ENCODE peak calls at places on chromosomes 7 and 10, in six cellular contexts. C, S, F, U, L and A are unnamed samples. For H3K4me1 and H3K27me3, the result is how much of the 10 kb centered on the place peaks cover.

GRCh38 chr10:92969151-92969550 is 91.4 kb upstream of the CYP26C1 start:
- DNase-seq in C (no peak), S (no peak), F (no peak), U (no peak), L (no peak), A (no peak)

GRCh38 chr7:134720091-134720935 is 59.1 kb upstream of the CALD1 start:
- DNase-seq in C (no peak), S (no peak), F (no peak), U (no peak), L (no peak), A (no peak)

GRCh38 chr7:29196971-29197370 is 2.4 kb downstream of the CHN2 start:
- DNase-seq in C (no peak), S (no peak), F (no peak), U (no peak), L (no peak), A (no peak)

GRCh38 chr10:128030498-128031072 is 95.6 kb downstream of the MKI67 start:
- DNase-seq in C (no peak), S (no peak), F (no peak), U (no peak), L (no peak), A (peak)

GRCh38 chr10:129074939-129075338 is 392.1 kb upstream of the MGMT start:
- DNase-seq in C (no peak), S (no peak), F (no peak), U (no peak), L (no peak), A (no peak)

GRCh38 chr7:144057954-144058353 is 9.2 kb downstream of the OR2A5 start:
- DNase-seq in C (no peak), S (no peak), F (no peak), U (no peak), L (no peak), A (no peak)

GRCh38 chr10:13291821-13292773 is 7.8 kb downstream of the PHYH start:
- DNase-seq in C (no peak), S (no peak), F (no peak), U (no peak), L (no peak), A (no peak)

GRCh38 chr7:29734246-29734731 is 72.0 kb upstream of the WIPF3 start:
- DNase-seq in C (no peak), S (no peak), F (no peak), U (no peak), L (no peak), A (no peak)

GRCh38 chr10:124339951-124340760 is 78.6 kb downstream of the OAT start:
- DNase-seq in C (no peak), S (no peak), F (no peak), U (no peak), L (no peak), A (no peak)

GRCh38 chr10:123645016-123645415 is 21.1 kb upstream of the GPR26 start:
- DNase-seq in C (no peak), S (no peak), F (no peak), U (no peak), L (no peak), A (no peak)

GRCh38 chr10:96289218-96289910 is 14.9 kb upstream of the DNTT start:
- DNase-seq in C (no peak), S (no peak), F (no peak), U (no peak), L (no peak), A (no peak)

GRCh38 chr10:97081621-97082235 is 104.0 kb downstream of the SLIT1 start:
- DNase-seq in C (peak), S (peak), F (no peak), U (no peak), L (peak), A (no peak)

GRCh38 chr7:24152356-24152755 is 131.6 kb upstream of the NPY start:
- DNase-seq in C (no peak), S (no peak), F (peak), U (no peak), L (no peak), A (no peak)

GRCh38 chr10:61356342-61356741 is 96.8 kb downstream of the TMEM26 start:
- DNase-seq in C (no peak), S (no peak), F (no peak), U (no peak), L (no peak), A (no peak)

GRCh38 chr7:112056409-112056808 is 149.8 kb downstream of the DOCK4 start:
- DNase-seq in C (no peak), S (no peak), F (peak), U (no peak), L (no peak), A (peak)

GRCh38 chr10:117112220-117112619 is 25.9 kb downstream of the VAX1 start:
- DNase-seq in C (no peak), S (peak), F (no peak), U (no peak), L (no peak), A (no peak)

GRCh38 chr10:59905066-59905734 is 1.2 kb downstream of the CCDC6 start:
- DNase-seq in C (peak), S (no peak), F (no peak), U (peak), L (peak), A (peak)

GRCh38 chr10:103769176-103769575 is 86.2 kb downstream of the SH3PXD2A start:
- DNase-seq in C (no peak), S (no peak), F (no peak), U (no peak), L (no peak), A (no peak)

GRCh38 chr7:143892527-143893300 is 9.3 kb downstream of the TCAF1 start:
- DNase-seq in C (no peak), S (peak), F (no peak), U (no peak), L (no peak), A (no peak)

GRCh38 chr10:69842932-69843331 is 41.2 kb downstream of the COL13A1 start:
- DNase-seq in C (no peak), S (no peak), F (no peak), U (no peak), L (no peak), A (no peak)

GRCh38 chr7:35623381-35623780 is 71.6 kb downstream of the HERPUD2 start:
- DNase-seq in C (no peak), S (no peak), F (no peak), U (no peak), L (no peak), A (no peak)

GRCh38 chr7:106369349-106369748 is 84.6 kb upstream of the NAMPT start:
- DNase-seq in C (no peak), S (no peak), F (peak), U (no peak), L (no peak), A (no peak)

GRCh38 chr10:77682408-77683087 is 44.9 kb upstream of the KCNMA1 start:
- DNase-seq in C (no peak), S (no peak), F (no peak), U (no peak), L (no peak), A (no peak)

GRCh38 chr7:7706556-7706955 is 11.9 kb downstream of the RPA3 start:
- DNase-seq in C (no peak), S (no peak), F (no peak), U (no peak), L (no peak), A (no peak)

GRCh38 chr7:87058739-87059524 is 522 bp downstream of the ELAPOR2 start:
- DNase-seq in C (no peak), S (no peak), F (no peak), U (peak), L (peak), A (no peak)

GRCh38 chr10:13949844-13950542 is 363.2 kb downstream of the PRPF18 start:
- DNase-seq in C (no peak), S (no peak), F (peak), U (no peak), L (no peak), A (no peak)

GRCh38 chr10:84286695-84287094 is 41.7 kb upstream of the CCSER2 start:
- DNase-seq in C (no peak), S (no peak), F (no peak), U (no peak), L (no peak), A (no peak)

GRCh38 chr10:76382381-76382851 is 951.0 kb downstream of the LRMDA start:
- DNase-seq in C (no peak), S (no peak), F (peak), U (no peak), L (no peak), A (no peak)

GRCh38 chr7:133511708-133512107 is 258.8 kb downstream of the EXOC4 start:
- DNase-seq in C (no peak), S (no peak), F (no peak), U (no peak), L (no peak), A (no peak)

GRCh38 chr10:19705273-19705672 is 111.0 kb upstream of the PLXDC2 start:
- DNase-seq in C (no peak), S (no peak), F (no peak), U (no peak), L (no peak), A (no peak)

GRCh38 chr7:131504157-131504899 is 52.1 kb downstream of the PODXL start:
- DNase-seq in C (no peak), S (no peak), F (no peak), U (no peak), L (no peak), A (no peak)

GRCh38 chr10:63630928-63631685 is 109.9 kb downstream of the REEP3 start:
- DNase-seq in C (peak), S (no peak), F (no peak), U (no peak), L (no peak), A (no peak)

GRCh38 chr10:58019863-58020537 is 247.7 kb downstream of the IPMK start:
- DNase-seq in C (no peak), S (no peak), F (no peak), U (no peak), L (no peak), A (no peak)

GRCh38 chr10:119375574-119376265 is 166.8 kb downstream of the RGS10 start:
- DNase-seq in C (no peak), S (no peak), F (no peak), U (no peak), L (peak), A (no peak)

GRCh38 chr7:1667566-1668485 is 2.3 kb upstream of the ELFN1 start:
- DNase-seq in C (peak), S (no peak), F (no peak), U (no peak), L (peak), A (peak)

GRCh38 chr7:104923010-104923421 is 91.0 kb upstream of the KMT2E start:
- DNase-seq in C (peak), S (peak), F (peak), U (peak), L (peak), A (no peak)

GRCh38 chr7:29684787-29685650 is 121.3 kb upstream of the WIPF3 start:
- DNase-seq in C (peak), S (peak), F (no peak), U (peak), L (peak), A (peak)

GRCh38 chr7:74656911-74657691 is 417 bp upstream of the GTF2I start:
- DNase-seq in C (peak), S (peak), F (peak), U (peak), L (peak), A (peak)

GRCh38 chr7:74656421-74656910 is 1.1 kb upstream of the GTF2I start:
- DNase-seq in C (peak), S (no peak), F (no peak), U (peak), L (peak), A (peak)

GRCh38 chr7:74655324-74655723 is 2.2 kb upstream of the GTF2I start:
- DNase-seq in C (no peak), S (no peak), F (no peak), U (no peak), L (no peak), A (no peak)

GRCh38 chr7:74654811-74655210 is 2.7 kb upstream of the GTF2I start:
- DNase-seq in C (no peak), S (no peak), F (no peak), U (no peak), L (no peak), A (no peak)

DNA sequence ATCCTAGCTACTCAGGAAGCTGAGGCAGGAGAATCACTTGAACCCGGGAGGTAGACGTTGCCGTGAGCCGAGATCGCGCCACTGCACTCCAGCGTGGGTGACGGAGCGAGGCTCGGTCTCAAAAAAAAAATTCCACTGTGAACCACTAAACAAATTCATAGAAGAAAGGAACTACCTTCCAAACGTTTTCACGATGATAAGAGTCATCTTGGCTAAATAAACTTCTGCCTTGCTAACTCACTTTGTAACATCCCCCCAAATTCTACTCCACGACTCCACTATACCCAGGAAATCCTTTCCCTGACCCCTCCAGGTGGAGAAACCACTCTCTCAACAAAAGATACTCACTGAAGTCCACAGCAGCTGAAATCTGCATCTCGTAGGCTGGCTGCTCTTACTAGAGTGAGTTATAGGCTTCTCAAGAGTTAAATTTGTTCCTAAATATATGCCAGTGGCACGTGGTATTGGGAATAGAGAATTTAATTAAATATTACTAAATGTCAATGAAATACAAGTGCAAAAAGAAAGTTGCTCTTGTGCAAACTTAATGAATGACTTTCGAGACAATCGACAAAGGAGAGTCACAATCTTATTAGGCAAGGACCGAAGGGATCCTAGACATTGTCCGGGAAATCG is 1.6 kb upstream of the GTF2I start:
- DNase-seq in C (no peak), S (no peak), F (no peak), U (no peak), L (no peak), A (no peak)
- H3K4me1 ChIP-seq in C (under half), S (under half), F (under half), U (under half), L (under half), A (under half)

GRCh38 chr10:52858722-52859121 is 86.1 kb upstream of the MBL2 start:
- DNase-seq in C (no peak), S (no peak), F (no peak), U (no peak), L (no peak), A (no peak)
- H3K27me3 ChIP-seq in C (under half), S (under half), F (under half), U (under half), L (under half), A (under half)

DNA sequence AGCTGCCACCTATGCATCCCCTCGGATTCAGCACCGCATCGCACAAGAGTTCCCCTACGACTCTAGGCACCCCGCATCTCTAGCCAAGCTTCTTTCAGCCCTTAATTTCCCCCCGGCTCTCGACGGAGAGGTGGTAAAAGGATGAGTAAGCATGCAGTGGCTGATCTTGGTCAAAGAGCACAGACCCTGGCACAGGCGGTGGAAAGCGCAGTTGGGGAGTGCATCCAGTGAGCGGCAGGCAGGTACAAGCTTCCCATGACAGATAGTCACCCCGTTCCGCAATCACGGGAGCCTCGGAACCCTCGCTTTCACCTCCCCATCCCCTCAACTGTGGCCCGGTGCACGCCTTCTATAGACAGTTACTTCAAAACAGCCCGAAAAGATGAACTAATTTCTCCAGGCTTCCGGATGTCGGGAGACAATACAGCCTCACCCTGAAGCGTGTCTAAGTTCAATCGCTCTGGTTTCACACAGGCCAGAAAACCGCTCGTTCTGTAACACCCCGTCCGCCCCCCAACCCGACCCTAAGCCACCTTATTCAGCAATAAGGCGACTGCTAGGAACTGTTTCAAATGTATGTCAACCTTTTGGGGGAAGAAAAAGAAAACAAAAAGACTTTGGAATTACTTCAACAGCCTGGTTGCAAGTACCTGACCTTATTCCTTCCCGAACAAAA is 1.5 kb downstream of the RHEB start:
- DNase-seq in C (peak), S (no peak), F (no peak), U (peak), L (peak), A (peak)
- TF ChIP-seq CTCF in C (no peak), S (no peak), F (peak), U (no peak), L (no peak), A (no peak)

GRCh38 chr7:158821173-158822021 is 7.9 kb downstream of the ESYT2 start:
- DNase-seq in C (no peak), S (peak), F (peak), U (no peak), L (no peak), A (no peak)
- H3K4me1 ChIP-seq in C (under half), S (half or more), F (under half), U (under half), L (half or more), A (under half)

GRCh38 chr10:113594673-113595072 is 41.8 kb downstream of the HABP2 start:
- DNase-seq in C (no peak), S (no peak), F (no peak), U (no peak), L (no peak), A (no peak)
- H3K27me3 ChIP-seq in C (under half), S (half or more), F (under half), U (under half), L (under half), A (under half)

GRCh38 chr7:73739387-73739767 is 775 bp upstream of the ABHD11 start:
- DNase-seq in C (peak), S (no peak), F (no peak), U (peak), L (peak), A (no peak)

GRCh38 chr7:73738220-73738611 is 386 bp downstream of the ABHD11 start:
- DNase-seq in C (peak), S (no peak), F (peak), U (peak), L (peak), A (peak)

GRCh38 chr7:73737491-73738219 is 947 bp downstream of the ABHD11 start:
- DNase-seq in C (peak), S (no peak), F (no peak), U (no peak), L (no peak), A (no peak)

GRCh38 chr7:73740212-73740611 is 1.6 kb upstream of the ABHD11 start:
- DNase-seq in C (no peak), S (no peak), F (no peak), U (no peak), L (no peak), A (no peak)

GRCh38 chr7:73738612-73739386 is at the start of gene ABHD11:
- DNase-seq in C (peak), S (peak), F (peak), U (peak), L (peak), A (peak)
- TF ChIP-seq CTCF in C (no peak), S (no peak), F (no peak), U (no peak), L (no peak), A (no peak)